ENCODE peak calls at places on chromosomes 5 and 9, in ten cellular contexts. One of them, this sample, is unnamed.

GRCh38 chr9:16915126-16915831 is 44.8 kb upstream of the BNC2 start:
- DNase-seq in iris pigment epithelial cell: no peak
- DNase-seq in NAMALWA: no peak
- DNase-seq in activated T-cell treated with anti-CD3 and anti-CD28 coated beads, Interleukin-2, amount 50 U/mL, for 72 hours: no peak
- DNase-seq in GM06990: no peak
- DNase-seq in neuronal stem cell: no peak
- DNase-seq in skeletal muscle cell: no peak
- DNase-seq in GM23248: peak; percentile 54
- DNase-seq in fibroblast of the aortic adventitia: peak; percentile 52
- DNase-seq in activated naive CD4-positive, alpha-beta T cell: no peak
- DNase-seq in this sample: no peak

GRCh38 chr9:100466828-100467220 is 6.1 kb upstream of the TMEFF1 start:
- DNase-seq in neuronal stem cell: no peak
- DNase-seq in iris pigment epithelial cell: no peak
- DNase-seq in fibroblast of the aortic adventitia: no peak
- DNase-seq in GM06990: no peak
- DNase-seq in activated naive CD4-positive, alpha-beta T cell: no peak
- DNase-seq in NAMALWA: no peak
- DNase-seq in skeletal muscle cell: no peak
- DNase-seq in GM23248: no peak
- DNase-seq in activated T-cell treated with anti-CD3 and anti-CD28 coated beads, Interleukin-2, amount 50 U/mL, for 72 hours: no peak
- DNase-seq in this sample: no peak

GRCh38 chr5:58156977-58157701 is 302.7 kb downstream of the PLK2 start:
- DNase-seq in activated T-cell treated with anti-CD3 and anti-CD28 coated beads, Interleukin-2, amount 50 U/mL, for 72 hours: no peak
- DNase-seq in GM23248: peak; percentile 65
- DNase-seq in neuronal stem cell: peak; percentile 23
- DNase-seq in GM06990: no peak
- DNase-seq in skeletal muscle cell: peak; percentile 58
- DNase-seq in activated naive CD4-positive, alpha-beta T cell: no peak
- DNase-seq in NAMALWA: peak; percentile 11
- DNase-seq in fibroblast of the aortic adventitia: peak; percentile 13
- DNase-seq in iris pigment epithelial cell: peak; percentile 48
- DNase-seq in this sample: no peak

GRCh38 chr5:20360243-20360642 is 372.2 kb upstream of the CDH18 start:
- DNase-seq in activated naive CD4-positive, alpha-beta T cell: no peak
- DNase-seq in iris pigment epithelial cell: no peak
- DNase-seq in skeletal muscle cell: no peak
- DNase-seq in GM23248: no peak
- DNase-seq in NAMALWA: no peak
- DNase-seq in activated T-cell treated with anti-CD3 and anti-CD28 coated beads, Interleukin-2, amount 50 U/mL, for 72 hours: no peak
- DNase-seq in fibroblast of the aortic adventitia: no peak
- DNase-seq in GM06990: no peak
- DNase-seq in neuronal stem cell: no peak
- DNase-seq in this sample: no peak

GRCh38 chr5:26339576-26339975 is 698.8 kb downstream of the CDH9 start:
- DNase-seq in iris pigment epithelial cell: no peak
- DNase-seq in GM06990: no peak
- DNase-seq in fibroblast of the aortic adventitia: no peak
- DNase-seq in GM23248: no peak
- DNase-seq in neuronal stem cell: no peak
- DNase-seq in NAMALWA: peak; percentile 14
- DNase-seq in activated naive CD4-positive, alpha-beta T cell: no peak
- DNase-seq in skeletal muscle cell: no peak
- DNase-seq in activated T-cell treated with anti-CD3 and anti-CD28 coated beads, Interleukin-2, amount 50 U/mL, for 72 hours: no peak
- DNase-seq in this sample: no peak

GRCh38 chr5:10233505-10233904 is 16.2 kb downstream of the ATPSCKMT start:
- DNase-seq in fibroblast of the aortic adventitia: peak; percentile 88
- DNase-seq in iris pigment epithelial cell: peak; percentile 95
- DNase-seq in activated T-cell treated with anti-CD3 and anti-CD28 coated beads, Interleukin-2, amount 50 U/mL, for 72 hours: no peak
- DNase-seq in GM06990: no peak
- DNase-seq in GM23248: peak; percentile 96
- DNase-seq in neuronal stem cell: peak; percentile 5
- DNase-seq in skeletal muscle cell: peak; percentile 90
- DNase-seq in activated naive CD4-positive, alpha-beta T cell: no peak
- DNase-seq in NAMALWA: no peak
- DNase-seq in this sample: no peak

GRCh38 chr9:35891649-35892048 is 14.4 kb upstream of the HRCT1 start:
- DNase-seq in activated T-cell treated with anti-CD3 and anti-CD28 coated beads, Interleukin-2, amount 50 U/mL, for 72 hours: no peak
- DNase-seq in skeletal muscle cell: no peak
- DNase-seq in GM06990: no peak
- DNase-seq in NAMALWA: no peak
- DNase-seq in iris pigment epithelial cell: no peak
- DNase-seq in neuronal stem cell: no peak
- DNase-seq in activated naive CD4-positive, alpha-beta T cell: no peak
- DNase-seq in GM23248: peak; percentile 71
- DNase-seq in fibroblast of the aortic adventitia: peak; percentile 49
- DNase-seq in this sample: no peak

GRCh38 chr9:31137151-31137849 is 1247.1 kb upstream of the ACO1 start:
- DNase-seq in fibroblast of the aortic adventitia: peak; percentile 94
- DNase-seq in activated naive CD4-positive, alpha-beta T cell: no peak
- DNase-seq in GM06990: no peak
- DNase-seq in skeletal muscle cell: peak; percentile 93
- DNase-seq in iris pigment epithelial cell: peak; percentile 79
- DNase-seq in GM23248: peak; percentile 79
- DNase-seq in neuronal stem cell: no peak
- DNase-seq in activated T-cell treated with anti-CD3 and anti-CD28 coated beads, Interleukin-2, amount 50 U/mL, for 72 hours: no peak
- DNase-seq in NAMALWA: no peak
- DNase-seq in this sample: no peak

GRCh38 chr9:21056931-21057330 is 20.8 kb downstream of the IFNB1 start:
- DNase-seq in GM23248: peak; percentile 34
- DNase-seq in activated naive CD4-positive, alpha-beta T cell: no peak
- DNase-seq in iris pigment epithelial cell: peak; percentile 29
- DNase-seq in skeletal muscle cell: no peak
- DNase-seq in neuronal stem cell: no peak
- DNase-seq in fibroblast of the aortic adventitia: no peak
- DNase-seq in GM06990: no peak
- DNase-seq in NAMALWA: no peak
- DNase-seq in activated T-cell treated with anti-CD3 and anti-CD28 coated beads, Interleukin-2, amount 50 U/mL, for 72 hours: no peak
- DNase-seq in this sample: no peak

GRCh38 chr5:165497707-165498106 is 1992.3 kb downstream of the MAT2B start:
- DNase-seq in skeletal muscle cell: no peak
- DNase-seq in iris pigment epithelial cell: peak; percentile 34
- DNase-seq in GM06990: no peak
- DNase-seq in activated naive CD4-positive, alpha-beta T cell: no peak
- DNase-seq in NAMALWA: peak; percentile 58
- DNase-seq in fibroblast of the aortic adventitia: peak; percentile 28
- DNase-seq in neuronal stem cell: no peak
- DNase-seq in GM23248: peak; percentile 11
- DNase-seq in activated T-cell treated with anti-CD3 and anti-CD28 coated beads, Interleukin-2, amount 50 U/mL, for 72 hours: no peak
- DNase-seq in this sample: no peak

GRCh38 chr9:88828018-88828417 is 163.2 kb upstream of the S1PR3 start:
- DNase-seq in GM06990: no peak
- DNase-seq in neuronal stem cell: no peak
- DNase-seq in GM23248: no peak
- DNase-seq in NAMALWA: no peak
- DNase-seq in activated naive CD4-positive, alpha-beta T cell: no peak
- DNase-seq in activated T-cell treated with anti-CD3 and anti-CD28 coated beads, Interleukin-2, amount 50 U/mL, for 72 hours: no peak
- DNase-seq in iris pigment epithelial cell: no peak
- DNase-seq in fibroblast of the aortic adventitia: no peak
- DNase-seq in skeletal muscle cell: no peak
- DNase-seq in this sample: no peak

GRCh38 chr5:136510481-136510880 is 145.1 kb upstream of the TRPC7 start:
- DNase-seq in activated naive CD4-positive, alpha-beta T cell: no peak
- DNase-seq in activated T-cell treated with anti-CD3 and anti-CD28 coated beads, Interleukin-2, amount 50 U/mL, for 72 hours: no peak
- DNase-seq in GM23248: no peak
- DNase-seq in skeletal muscle cell: no peak
- DNase-seq in fibroblast of the aortic adventitia: no peak
- DNase-seq in GM06990: no peak
- DNase-seq in NAMALWA: no peak
- DNase-seq in neuronal stem cell: no peak
- DNase-seq in iris pigment epithelial cell: no peak
- DNase-seq in this sample: no peak

GRCh38 chr5:121285861-121286527 is 565.7 kb upstream of the FTMT start:
- DNase-seq in activated naive CD4-positive, alpha-beta T cell: no peak
- DNase-seq in skeletal muscle cell: peak; percentile 20
- DNase-seq in NAMALWA: no peak
- DNase-seq in fibroblast of the aortic adventitia: peak; percentile 48
- DNase-seq in GM23248: peak; percentile 42
- DNase-seq in activated T-cell treated with anti-CD3 and anti-CD28 coated beads, Interleukin-2, amount 50 U/mL, for 72 hours: no peak
- DNase-seq in iris pigment epithelial cell: peak; percentile 15
- DNase-seq in GM06990: no peak
- DNase-seq in neuronal stem cell: no peak
- DNase-seq in this sample: no peak

GRCh38 chr5:149445739-149446369 is 66.8 kb upstream of the IL17B start:
- DNase-seq in fibroblast of the aortic adventitia: peak; percentile 98
- DNase-seq in NAMALWA: no peak
- DNase-seq in neuronal stem cell: no peak
- DNase-seq in activated naive CD4-positive, alpha-beta T cell: no peak
- DNase-seq in GM06990: no peak
- DNase-seq in activated T-cell treated with anti-CD3 and anti-CD28 coated beads, Interleukin-2, amount 50 U/mL, for 72 hours: no peak
- DNase-seq in iris pigment epithelial cell: peak; percentile 89
- DNase-seq in GM23248: peak; percentile 97
- DNase-seq in skeletal muscle cell: peak; percentile 99
- DNase-seq in this sample: no peak

GRCh38 chr5:180178516-180179398 is 30.3 kb downstream of the RASGEF1C start:
- DNase-seq in iris pigment epithelial cell: no peak
- DNase-seq in activated T-cell treated with anti-CD3 and anti-CD28 coated beads, Interleukin-2, amount 50 U/mL, for 72 hours: no peak
- DNase-seq in activated naive CD4-positive, alpha-beta T cell: no peak
- DNase-seq in GM06990: no peak
- DNase-seq in skeletal muscle cell: no peak
- DNase-seq in NAMALWA: no peak
- DNase-seq in neuronal stem cell: no peak
- DNase-seq in GM23248: no peak
- DNase-seq in fibroblast of the aortic adventitia: no peak
- DNase-seq in this sample: no peak

GRCh38 chr9:93954436-93955355 is at the start of gene BARX1:
- DNase-seq in activated naive CD4-positive, alpha-beta T cell: no peak
- DNase-seq in NAMALWA: no peak
- DNase-seq in activated T-cell treated with anti-CD3 and anti-CD28 coated beads, Interleukin-2, amount 50 U/mL, for 72 hours: no peak
- DNase-seq in GM06990: no peak
- DNase-seq in skeletal muscle cell: no peak
- DNase-seq in GM23248: no peak
- DNase-seq in iris pigment epithelial cell: no peak
- DNase-seq in neuronal stem cell: no peak
- DNase-seq in fibroblast of the aortic adventitia: no peak
- DNase-seq in this sample: no peak

GRCh38 chr9:107222020-107222522 is 61.0 kb upstream of the RAD23B start:
- DNase-seq in GM23248: no peak
- DNase-seq in activated T-cell treated with anti-CD3 and anti-CD28 coated beads, Interleukin-2, amount 50 U/mL, for 72 hours: no peak
- DNase-seq in neuronal stem cell: no peak
- DNase-seq in activated naive CD4-positive, alpha-beta T cell: no peak
- DNase-seq in fibroblast of the aortic adventitia: no peak
- DNase-seq in iris pigment epithelial cell: peak; percentile 82
- DNase-seq in NAMALWA: no peak
- DNase-seq in skeletal muscle cell: no peak
- DNase-seq in GM06990: no peak
- DNase-seq in this sample: no peak

GRCh38 chr5:137703565-137703964 is 32.3 kb downstream of the KLHL3 start:
- DNase-seq in GM06990: no peak
- DNase-seq in fibroblast of the aortic adventitia: no peak
- DNase-seq in skeletal muscle cell: no peak
- DNase-seq in neuronal stem cell: no peak
- DNase-seq in GM23248: no peak
- DNase-seq in activated naive CD4-positive, alpha-beta T cell: no peak
- DNase-seq in activated T-cell treated with anti-CD3 and anti-CD28 coated beads, Interleukin-2, amount 50 U/mL, for 72 hours: no peak
- DNase-seq in NAMALWA: no peak
- DNase-seq in iris pigment epithelial cell: no peak
- DNase-seq in this sample: no peak

GRCh38 chr5:150438873-150439546 is 10.5 kb downstream of the RPS14 start:
- DNase-seq in GM06990: no peak
- DNase-seq in neuronal stem cell: no peak
- DNase-seq in skeletal muscle cell: no peak
- DNase-seq in fibroblast of the aortic adventitia: no peak
- DNase-seq in activated naive CD4-positive, alpha-beta T cell: no peak
- DNase-seq in iris pigment epithelial cell: peak; percentile 27
- DNase-seq in GM23248: peak; percentile 62
- DNase-seq in activated T-cell treated with anti-CD3 and anti-CD28 coated beads, Interleukin-2, amount 50 U/mL, for 72 hours: no peak
- DNase-seq in NAMALWA: peak; percentile 47
- DNase-seq in this sample: no peak

GRCh38 chr5:122845253-122846050 is at the start of gene SNX24:
- DNase-seq in skeletal muscle cell: no peak
- DNase-seq in iris pigment epithelial cell: peak; percentile 70
- DNase-seq in activated T-cell treated with anti-CD3 and anti-CD28 coated beads, Interleukin-2, amount 50 U/mL, for 72 hours: peak; percentile 81
- DNase-seq in fibroblast of the aortic adventitia: peak; percentile 67
- DNase-seq in GM23248: peak; percentile 88
- DNase-seq in GM06990: peak; percentile 81
- DNase-seq in NAMALWA: peak; percentile 81
- DNase-seq in neuronal stem cell: peak; percentile 64
- DNase-seq in activated naive CD4-positive, alpha-beta T cell: peak; percentile 52
- DNase-seq in this sample: peak; percentile 47

GRCh38 chr5:128216860-128217531 is 133.4 kb downstream of the SLC12A2 start:
- DNase-seq in GM06990: no peak
- DNase-seq in iris pigment epithelial cell: peak; percentile 69
- DNase-seq in neuronal stem cell: no peak
- DNase-seq in NAMALWA: no peak
- DNase-seq in skeletal muscle cell: peak; percentile 44
- DNase-seq in activated naive CD4-positive, alpha-beta T cell: no peak
- DNase-seq in fibroblast of the aortic adventitia: peak; percentile 58
- DNase-seq in GM23248: peak; percentile 97
- DNase-seq in activated T-cell treated with anti-CD3 and anti-CD28 coated beads, Interleukin-2, amount 50 U/mL, for 72 hours: no peak
- DNase-seq in this sample: no peak

GRCh38 chr9:94787268-94787667 is 60.8 kb downstream of the AOPEP start:
- DNase-seq in NAMALWA: no peak
- DNase-seq in iris pigment epithelial cell: no peak
- DNase-seq in activated naive CD4-positive, alpha-beta T cell: no peak
- DNase-seq in GM06990: no peak
- DNase-seq in GM23248: no peak
- DNase-seq in activated T-cell treated with anti-CD3 and anti-CD28 coated beads, Interleukin-2, amount 50 U/mL, for 72 hours: no peak
- DNase-seq in fibroblast of the aortic adventitia: no peak
- DNase-seq in neuronal stem cell: no peak
- DNase-seq in skeletal muscle cell: no peak
- DNase-seq in this sample: no peak

GRCh38 chr5:127363403-127363802 is 72.8 kb downstream of the MEGF10 start:
- DNase-seq in GM06990: no peak
- DNase-seq in fibroblast of the aortic adventitia: no peak
- DNase-seq in neuronal stem cell: no peak
- DNase-seq in NAMALWA: no peak
- DNase-seq in iris pigment epithelial cell: no peak
- DNase-seq in skeletal muscle cell: no peak
- DNase-seq in activated naive CD4-positive, alpha-beta T cell: no peak
- DNase-seq in GM23248: no peak
- DNase-seq in activated T-cell treated with anti-CD3 and anti-CD28 coated beads, Interleukin-2, amount 50 U/mL, for 72 hours: no peak
- DNase-seq in this sample: no peak

GRCh38 chr5:139388198-139388821 is 1.4 kb downstream of the MZB1 start:
- DNase-seq in iris pigment epithelial cell: no peak
- DNase-seq in GM23248: peak; percentile 36
- DNase-seq in activated naive CD4-positive, alpha-beta T cell: no peak
- DNase-seq in NAMALWA: peak; percentile 91
- DNase-seq in neuronal stem cell: no peak
- DNase-seq in activated T-cell treated with anti-CD3 and anti-CD28 coated beads, Interleukin-2, amount 50 U/mL, for 72 hours: no peak
- DNase-seq in fibroblast of the aortic adventitia: peak; percentile 51
- DNase-seq in skeletal muscle cell: no peak
- DNase-seq in GM06990: peak; percentile 73
- DNase-seq in this sample: no peak

GRCh38 chr9:31671011-31671410 is 713.4 kb upstream of the ACO1 start:
- DNase-seq in activated naive CD4-positive, alpha-beta T cell: no peak
- DNase-seq in GM06990: no peak
- DNase-seq in skeletal muscle cell: no peak
- DNase-seq in activated T-cell treated with anti-CD3 and anti-CD28 coated beads, Interleukin-2, amount 50 U/mL, for 72 hours: peak; percentile 5
- DNase-seq in fibroblast of the aortic adventitia: no peak
- DNase-seq in GM23248: no peak
- DNase-seq in NAMALWA: no peak
- DNase-seq in neuronal stem cell: no peak
- DNase-seq in iris pigment epithelial cell: no peak
- DNase-seq in this sample: no peak

GRCh38 chr5:37717613-37718431 is 122.0 kb downstream of the GDNF start:
- DNase-seq in fibroblast of the aortic adventitia: peak; percentile 81
- DNase-seq in skeletal muscle cell: peak; percentile 76
- DNase-seq in activated T-cell treated with anti-CD3 and anti-CD28 coated beads, Interleukin-2, amount 50 U/mL, for 72 hours: no peak
- DNase-seq in NAMALWA: no peak
- DNase-seq in neuronal stem cell: no peak
- DNase-seq in GM23248: peak; percentile 53
- DNase-seq in GM06990: no peak
- DNase-seq in iris pigment epithelial cell: peak; percentile 94
- DNase-seq in activated naive CD4-positive, alpha-beta T cell: no peak
- DNase-seq in this sample: no peak

This sample was measured in activated gamma-delta T cell treated with anti-CD3 and anti-CD28 coated beads, Interleukin-2, amount 50 U/mL, for 16 hours.